ENCODE peak calls at places on chromosomes 3 and 15, in eight cellular contexts. T is HL-60, W is A549, C is K562, P is Panc1, J is GM12878, E is HCT116, X is HepG2. Q is an unnamed sample.

GRCh38 chr3:195401959-195402358 is 40.9 kb downstream of the ACAP2 start:
- DNase-seq in J (no peak), C (no peak), P (no peak), E (no peak), T (no peak), X (no peak), W (no peak), Q (no peak)

GRCh38 chr15:74873036-74873755 is at the start of gene SCAMP2:
- DNase-seq in T (peak; percentile 89), W (peak; percentile 99), X (peak; percentile 91), E (peak; percentile 91), C (peak; percentile 96), J (peak; percentile 85), P (peak; percentile 81), Q (peak; percentile 99)

GRCh38 chr15:49235446-49236207 is 65.6 kb downstream of the GALK2 start:
- DNase-seq in J (peak; percentile 56), C (no peak), T (peak; percentile 56), W (no peak), P (peak; percentile 56), X (peak; percentile 37), E (peak; percentile 48), Q (peak; percentile 83)

GRCh38 chr3:109023656-109024254 is 70.1 kb upstream of the GUCA1C start:
- DNase-seq in W (peak; percentile 6), E (peak; percentile 27), P (no peak), J (peak; percentile 19), T (no peak), X (peak; percentile 25), C (peak; percentile 10), Q (peak; percentile 68)

GRCh38 chr3:39804951-39805350 is 4.5 kb upstream of the MYRIP start:
- DNase-seq in W (no peak), C (no peak), X (no peak), T (no peak), P (no peak), E (no peak), J (no peak), Q (no peak)

GRCh38 chr3:23735062-23735461 is 70.7 kb upstream of the UBE2E1 start:
- DNase-seq in X (no peak), J (no peak), P (no peak), T (no peak), W (no peak), C (no peak), E (no peak), Q (no peak)

GRCh38 chr3:183988216-183988790 is 29.4 kb downstream of the ABCC5 start:
- DNase-seq in C (peak; percentile 59), E (no peak), P (no peak), J (no peak), X (peak; percentile 92), T (no peak), W (no peak), Q (no peak)

GRCh38 chr15:31802761-31803160 is 227.6 kb upstream of the CHRNA7 start:
- DNase-seq in W (no peak), E (no peak), P (no peak), C (no peak), T (no peak), J (no peak), X (no peak), Q (no peak)

GRCh38 chr3:27681249-27681748 is 40.8 kb downstream of the EOMES start:
- DNase-seq in T (no peak), W (peak; percentile 80), X (peak; percentile 74), E (peak; percentile 78), J (peak; percentile 38), P (peak; percentile 66), C (peak; percentile 28), Q (peak; percentile 91)

GRCh38 chr3:153513236-153513635 is 351.2 kb downstream of the RAP2B start:
- DNase-seq in X (peak; percentile 3), E (peak; percentile 7), T (no peak), J (no peak), C (no peak), W (peak; percentile 2), P (no peak), Q (peak; percentile 63)

GRCh38 chr3:175346573-175347356 is 487.6 kb downstream of the NAALADL2 start:
- DNase-seq in X (no peak), T (no peak), W (no peak), J (peak; percentile 16), C (no peak), P (peak; percentile 28), E (peak; percentile 59), Q (no peak)

GRCh38 chr15:55791576-55792400 is 48.8 kb upstream of the PRTG start:
- DNase-seq in C (no peak), T (no peak), P (no peak), X (no peak), W (no peak), E (no peak), J (no peak), Q (no peak)

GRCh38 chr3:55416381-55416821 is 70.7 kb downstream of the WNT5A start:
- DNase-seq in P (no peak), W (no peak), X (no peak), E (no peak), T (no peak), J (no peak), C (no peak), Q (no peak)

GRCh38 chr3:16130066-16130465 is 44.4 kb upstream of the GALNT15 start:
- DNase-seq in X (peak; percentile 68), P (no peak), E (no peak), T (no peak), W (no peak), C (no peak), J (no peak), Q (no peak)

GRCh38 chr3:43223670-43224364 is 62.5 kb upstream of the SNRK start:
- DNase-seq in C (no peak), X (no peak), J (no peak), T (no peak), W (no peak), P (no peak), E (no peak), Q (no peak)

DNA sequence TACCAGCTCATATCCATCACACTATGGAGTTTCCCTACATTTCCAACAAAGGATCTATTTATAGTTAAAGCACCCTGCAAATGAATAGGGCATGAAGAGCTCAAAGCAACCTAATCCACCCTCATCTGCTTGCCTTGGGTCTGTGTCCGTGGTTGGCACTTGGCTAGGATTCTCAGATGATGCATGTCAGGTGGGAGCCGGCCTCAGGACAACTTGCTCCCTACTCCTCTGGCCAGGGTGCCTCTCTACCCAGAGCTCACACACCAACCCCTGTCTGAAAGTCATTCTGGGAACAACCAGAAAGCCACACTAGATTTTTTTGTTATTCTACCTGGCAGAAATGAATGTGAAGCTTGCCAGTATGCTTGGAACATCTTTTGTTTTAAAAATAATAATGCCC is 13.2 kb downstream of the ARHGEF3 start:
- DNase-seq in E (no peak), T (no peak), P (no peak), J (no peak), W (no peak), X (no peak), C (no peak), Q (no peak)
- TF ChIP-seq REST in E (no peak), T (no peak), P (no peak), J (no peak), W (no peak), X (no peak), C (no peak), Q (no peak)

GRCh38 chr3:149596136-149596770 is 61.6 kb downstream of the WWTR1 start:
- DNase-seq in E (no peak), C (no peak), T (no peak), W (no peak), J (no peak), X (no peak), P (no peak), Q (no peak)

GRCh38 chr3:149600619-149601018 is 57.2 kb downstream of the WWTR1 start:
- DNase-seq in J (no peak), T (no peak), E (no peak), W (no peak), C (no peak), P (no peak), X (no peak), Q (no peak)

GRCh38 chr3:149603126-149604074 is 54.4 kb downstream of the WWTR1 start:
- DNase-seq in X (no peak), P (no peak), J (no peak), E (no peak), W (peak; percentile 60), T (no peak), C (no peak), Q (no peak)

GRCh38 chr3:149604125-149604851 is 53.5 kb downstream of the WWTR1 start:
- DNase-seq in P (no peak), J (no peak), E (no peak), C (no peak), W (no peak), T (no peak), X (no peak), Q (peak; percentile 46)

DNA sequence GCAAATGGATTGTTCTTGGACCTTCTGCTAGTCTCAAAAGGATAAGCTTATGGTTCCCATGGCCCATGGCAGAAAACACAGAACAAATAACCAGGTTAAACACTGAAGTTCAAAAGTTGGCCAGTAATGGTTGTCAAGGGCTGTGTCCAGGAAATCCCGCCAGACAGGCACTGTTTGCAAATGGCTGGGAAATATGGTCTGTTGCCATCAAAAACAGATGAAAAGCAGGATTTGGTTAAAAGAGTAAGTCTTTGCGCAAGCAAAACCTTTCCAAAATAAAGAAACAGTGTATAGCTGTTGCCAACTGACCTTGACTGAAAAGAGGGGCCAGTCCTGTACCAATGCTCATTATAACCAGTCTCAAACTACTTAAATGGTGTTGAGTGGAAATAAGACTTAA is 58.6 kb downstream of the WWTR1 start:
- DNase-seq in P (no peak), J (no peak), T (no peak), E (no peak), X (peak; percentile 87), C (no peak), W (no peak), Q (no peak)
- TF ChIP-seq REST in P (no peak), J (no peak), T (no peak), E (no peak), X (no peak), C (no peak), W (no peak), Q (no peak)

GRCh38 chr3:64664397-64664796 is 23.4 kb downstream of the ADAMTS9 start:
- DNase-seq in T (no peak), X (no peak), J (no peak), P (no peak), W (no peak), E (no peak), C (no peak), Q (no peak)
- TF ChIP-seq REST in T (no peak), X (no peak), J (no peak), P (no peak), W (no peak), E (no peak), C (no peak), Q (no peak)

GRCh38 chr3:58334013-58334321 is 1.3 kb downstream of the PXK start:
- DNase-seq in P (no peak), J (no peak), X (peak; percentile 70), E (no peak), T (no peak), W (no peak), C (no peak), Q (no peak)

GRCh38 chr3:58335432-58335947 is 2.8 kb downstream of the PXK start:
- DNase-seq in P (no peak), W (no peak), X (no peak), T (no peak), C (no peak), J (no peak), E (no peak), Q (no peak)

GRCh38 chr3:58332575-58333179 is at the start of gene PXK:
- DNase-seq in X (peak; percentile 21), P (no peak), E (peak; percentile 27), T (no peak), J (no peak), W (peak; percentile 42), C (peak; percentile 74), Q (peak; percentile 84)

GRCh38 chr3:58331593-58332152 is 1.0 kb upstream of the PXK start:
- DNase-seq in P (no peak), T (no peak), X (no peak), J (no peak), W (no peak), C (no peak), E (no peak), Q (no peak)

GRCh38 chr3:58333206-58334012 is 717 bp downstream of the PXK start:
- DNase-seq in W (no peak), C (no peak), T (no peak), X (no peak), P (no peak), J (no peak), E (no peak), Q (peak; percentile 63)
- TF ChIP-seq REST in W (no peak), C (no peak), T (no peak), X (no peak), P (no peak), J (no peak), E (no peak), Q (no peak)